ENCODE peak calls at places on chromosomes 2 and 18, in seven cellular contexts. One of them, this sample, is unnamed.

GRCh38 chr2:12169721-12170120 is 423.3 kb downstream of the LPIN1 start:
- DNase-seq in kidney epithelial cell: peak
- DNase-seq in fibroblast of pulmonary artery: peak
- DNase-seq in H4: peak
- DNase-seq in Calu3: no peak
- DNase-seq in KG1: no peak
- DNase-seq in HTR-8/SVneo: peak
- DNase-seq in this sample: peak

GRCh38 chr18:23191952-23192662 is 56.8 kb downstream of the CABLES1 start:
- DNase-seq in KG1: no peak
- DNase-seq in fibroblast of pulmonary artery: peak
- DNase-seq in Calu3: no peak
- DNase-seq in kidney epithelial cell: peak
- DNase-seq in HTR-8/SVneo: peak
- DNase-seq in H4: peak
- DNase-seq in this sample: peak

GRCh38 chr2:147108553-147108952 is 736.3 kb upstream of the ACVR2A start:
- DNase-seq in H4: no peak
- DNase-seq in kidney epithelial cell: peak
- DNase-seq in fibroblast of pulmonary artery: peak
- DNase-seq in HTR-8/SVneo: no peak
- DNase-seq in Calu3: no peak
- DNase-seq in KG1: no peak
- DNase-seq in this sample: peak

GRCh38 chr2:202015471-202015870 is 18.2 kb upstream of the FZD7 start:
- DNase-seq in kidney epithelial cell: no peak
- DNase-seq in KG1: no peak
- DNase-seq in fibroblast of pulmonary artery: no peak
- DNase-seq in Calu3: no peak
- DNase-seq in HTR-8/SVneo: no peak
- DNase-seq in H4: no peak
- DNase-seq in this sample: no peak

GRCh38 chr2:134491796-134492441 is 226.9 kb downstream of the TMEM163 start:
- DNase-seq in H4: peak
- DNase-seq in Calu3: peak
- DNase-seq in KG1: no peak
- DNase-seq in kidney epithelial cell: no peak
- DNase-seq in HTR-8/SVneo: no peak
- DNase-seq in fibroblast of pulmonary artery: no peak
- DNase-seq in this sample: peak

GRCh38 chr2:199602271-199602895 is 144.6 kb upstream of the SATB2 start:
- DNase-seq in fibroblast of pulmonary artery: no peak
- DNase-seq in Calu3: peak
- DNase-seq in KG1: no peak
- DNase-seq in HTR-8/SVneo: peak
- DNase-seq in H4: peak
- DNase-seq in kidney epithelial cell: no peak
- DNase-seq in this sample: peak

GRCh38 chr2:162330881-162331280 is 12.4 kb upstream of the IFIH1 start:
- DNase-seq in H4: no peak
- DNase-seq in KG1: no peak
- DNase-seq in kidney epithelial cell: no peak
- DNase-seq in HTR-8/SVneo: no peak
- DNase-seq in Calu3: no peak
- DNase-seq in fibroblast of pulmonary artery: no peak
- DNase-seq in this sample: no peak

GRCh38 chr2:227503433-227504406 is 31.8 kb downstream of the AGFG1 start:
- DNase-seq in fibroblast of pulmonary artery: peak
- DNase-seq in HTR-8/SVneo: peak
- DNase-seq in kidney epithelial cell: no peak
- DNase-seq in Calu3: peak
- DNase-seq in H4: peak
- DNase-seq in KG1: no peak
- DNase-seq in this sample: peak

GRCh38 chr2:226797289-226797988 is 2.2 kb downstream of the IRS1 start:
- DNase-seq in H4: no peak
- DNase-seq in fibroblast of pulmonary artery: no peak
- DNase-seq in HTR-8/SVneo: no peak
- DNase-seq in KG1: no peak
- DNase-seq in kidney epithelial cell: no peak
- DNase-seq in Calu3: no peak
- DNase-seq in this sample: no peak

GRCh38 chr2:23803275-23803964 is 123.5 kb downstream of the ATAD2B start:
- DNase-seq in HTR-8/SVneo: no peak
- DNase-seq in kidney epithelial cell: no peak
- DNase-seq in Calu3: no peak
- DNase-seq in fibroblast of pulmonary artery: peak
- DNase-seq in H4: no peak
- DNase-seq in KG1: no peak
- DNase-seq in this sample: peak

GRCh38 chr2:61538920-61539559 is 884 bp upstream of the XPO1 start:
- DNase-seq in fibroblast of pulmonary artery: peak
- DNase-seq in KG1: no peak
- DNase-seq in Calu3: peak
- DNase-seq in H4: peak
- DNase-seq in kidney epithelial cell: no peak
- DNase-seq in HTR-8/SVneo: no peak
- DNase-seq in this sample: peak

GRCh38 chr18:55588876-55589595 is 1.0 kb upstream of the TCF4 start:
- DNase-seq in fibroblast of pulmonary artery: no peak
- DNase-seq in H4: no peak
- DNase-seq in kidney epithelial cell: no peak
- DNase-seq in HTR-8/SVneo: no peak
- DNase-seq in KG1: peak
- DNase-seq in Calu3: no peak
- DNase-seq in this sample: peak

GRCh38 chr2:217816396-217816869 is 186.4 kb downstream of the TNS1 start:
- DNase-seq in kidney epithelial cell: no peak
- DNase-seq in Calu3: no peak
- DNase-seq in H4: no peak
- DNase-seq in HTR-8/SVneo: no peak
- DNase-seq in fibroblast of pulmonary artery: peak
- DNase-seq in KG1: no peak
- DNase-seq in this sample: peak

This sample was measured in amniotic epithelial cell.